ENCODE peak calls at places on chromosomes 3 and 15, in six cellular contexts. I is neural progenitor cell, F is PC-3, J is MM.1S, G is SK-N-SH, Y is HCT116. W is an unnamed sample.

GRCh38 chr3:32934150-32934742 is 17.2 kb upstream of the CCR4 start:
- DNase-seq in I (peak), F (peak), Y (peak), J (peak), G (peak), W (peak)

GRCh38 chr3:133494469-133494868 is 79.0 kb upstream of the CDV3 start:
- DNase-seq in J (no peak), F (no peak), I (peak), Y (no peak), G (no peak), W (peak)

GRCh38 chr15:68819451-68820204 is 1.1 kb downstream of the ANP32A start:
- DNase-seq in Y (no peak), G (peak), F (peak), I (peak), J (peak), W (peak)

GRCh38 chr3:11629716-11630115 is 14.0 kb downstream of the VGLL4 start:
- DNase-seq in G (no peak), J (no peak), F (no peak), Y (no peak), I (no peak), W (peak)

GRCh38 chr3:123790254-123791072 is 93.7 kb downstream of the MYLK start:
- DNase-seq in G (no peak), J (no peak), I (no peak), F (no peak), Y (no peak), W (peak)

GRCh38 chr3:114758828-114759709 is 388.0 kb downstream of the ZBTB20 start:
- DNase-seq in Y (no peak), J (no peak), I (no peak), F (no peak), G (peak), W (peak)

GRCh38 chr15:90497912-90498311 is 31.8 kb upstream of the CRTC3 start:
- DNase-seq in F (peak), G (no peak), J (no peak), Y (no peak), I (no peak), W (no peak)

GRCh38 chr15:98530570-98530969 is 117.8 kb upstream of the IGF1R start:
- DNase-seq in G (no peak), Y (no peak), F (no peak), J (no peak), I (no peak), W (no peak)

GRCh38 chr3:66107855-66108254 is 69.1 kb upstream of the MAGI1 start:
- DNase-seq in G (peak), J (no peak), I (no peak), F (no peak), Y (no peak), W (peak)

GRCh38 chr15:42576776-42577175 is 1.4 kb downstream of the STARD9 start:
- DNase-seq in G (peak), Y (no peak), F (no peak), J (peak), I (no peak), W (no peak)

GRCh38 chr15:68386587-68387287 is 45.2 kb downstream of the ITGA11 start:
- DNase-seq in F (no peak), Y (no peak), J (no peak), I (no peak), G (no peak), W (no peak)

GRCh38 chr3:53661480-53661879 is 167.1 kb downstream of the CACNA1D start:
- DNase-seq in Y (no peak), J (no peak), F (no peak), I (no peak), G (no peak), W (no peak)

GRCh38 chr3:122676759-122677158 is 3.9 kb upstream of the PARP14 start:
- DNase-seq in Y (no peak), I (no peak), G (peak), J (no peak), F (no peak), W (peak)

GRCh38 chr15:93477188-93477587 is 388.2 kb upstream of the RGMA start:
- DNase-seq in Y (no peak), J (no peak), G (no peak), I (peak), F (no peak), W (no peak)

GRCh38 chr3:94162700-94163099 is 99.8 kb downstream of the NSUN3 start:
- DNase-seq in J (no peak), I (no peak), G (no peak), Y (peak), F (peak), W (peak)

GRCh38 chr3:170839518-170840100 is 30.4 kb downstream of the RPL22L1 start:
- DNase-seq in Y (no peak), F (peak), I (no peak), J (no peak), G (no peak), W (no peak)
- H3K9ac ChIP-seq in Y (no peak), F (no peak), I (no peak), J (no peak), G (no peak), W (no peak)

GRCh38 chr3:29384640-29385039 is 103.8 kb downstream of the RBMS3 start:
- DNase-seq in J (no peak), I (peak), G (peak), Y (no peak), F (no peak), W (peak)
- TF ChIP-seq EZH2phosphoT487 in J (no peak), I (no peak), G (no peak), Y (no peak), F (no peak), W (peak)

GRCh38 chr3:107065094-107065861 is 312.0 kb upstream of the CCDC54 start:
- DNase-seq in I (no peak), J (no peak), Y (no peak), F (peak), G (peak), W (peak)

GRCh38 chr3:107063351-107063750 is 313.9 kb upstream of the CCDC54 start:
- DNase-seq in F (peak), Y (no peak), G (no peak), J (no peak), I (no peak), W (peak)

GRCh38 chr3:107064445-107065060 is 312.7 kb upstream of the CCDC54 start:
- DNase-seq in Y (peak), I (peak), G (peak), J (peak), F (peak), W (peak)

GRCh38 chr3:107067421-107067820 is 309.8 kb upstream of the CCDC54 start:
- DNase-seq in J (no peak), Y (no peak), F (no peak), I (no peak), G (no peak), W (no peak)

DNA sequence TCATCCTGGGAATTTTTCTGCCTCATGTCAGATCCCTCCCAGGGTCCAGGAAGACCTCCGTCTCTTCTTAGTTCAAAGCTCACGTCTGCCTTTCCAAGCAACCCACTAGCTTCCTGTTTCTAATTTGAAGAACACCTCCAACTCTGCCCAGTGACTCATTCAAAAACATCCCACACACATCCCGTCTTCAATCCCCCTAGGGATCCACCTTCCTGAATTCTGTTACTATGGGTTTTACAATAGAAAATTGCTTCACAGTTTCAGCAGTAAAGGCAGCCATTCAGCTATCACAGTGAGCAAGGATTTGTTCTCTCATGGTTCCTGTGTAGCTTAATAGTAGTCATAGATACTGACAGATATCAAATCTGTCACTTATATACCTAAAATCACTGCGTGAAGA is 308.3 kb upstream of the CCDC54 start:
- DNase-seq in Y (no peak), G (no peak), F (peak), J (no peak), I (no peak), W (peak)
- H3K9ac ChIP-seq in Y (no peak), G (peak), F (no peak), J (no peak), I (no peak), W (peak)

DNA sequence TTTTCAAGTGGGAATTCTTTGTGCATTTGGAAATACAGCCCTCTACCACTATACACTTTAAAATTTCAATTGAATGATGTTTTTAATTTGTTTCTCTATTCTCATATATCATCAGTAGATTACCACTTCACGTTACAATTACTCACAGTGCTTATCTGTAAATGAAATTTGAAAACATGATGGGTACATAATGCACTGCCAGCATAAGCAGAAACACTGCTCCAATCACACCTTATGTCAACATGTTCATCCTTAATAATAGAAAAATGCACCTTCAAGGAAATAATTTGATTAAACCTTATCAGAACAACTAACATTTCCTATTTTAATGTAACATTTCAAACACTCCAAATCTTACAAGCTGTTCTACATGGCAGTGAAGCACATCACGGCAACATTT is 718.4 kb downstream of the GBE1 start:
- DNase-seq in J (no peak), I (no peak), F (no peak), G (no peak), Y (no peak), W (no peak)
- TF ChIP-seq EZH2phosphoT487 in J (no peak), I (no peak), F (no peak), G (no peak), Y (no peak), W (no peak)

GRCh38 chr3:120276767-120277166 is 8.3 kb downstream of the GPR156 start:
- DNase-seq in J (no peak), F (peak), Y (no peak), G (no peak), I (no peak), W (no peak)

GRCh38 chr3:120275553-120276092 is 9.4 kb downstream of the GPR156 start:
- DNase-seq in I (no peak), F (no peak), Y (no peak), J (no peak), G (no peak), W (no peak)

GRCh38 chr3:120274739-120275167 is 10.3 kb downstream of the GPR156 start:
- DNase-seq in G (no peak), F (no peak), J (no peak), Y (no peak), I (no peak), W (no peak)

DNA sequence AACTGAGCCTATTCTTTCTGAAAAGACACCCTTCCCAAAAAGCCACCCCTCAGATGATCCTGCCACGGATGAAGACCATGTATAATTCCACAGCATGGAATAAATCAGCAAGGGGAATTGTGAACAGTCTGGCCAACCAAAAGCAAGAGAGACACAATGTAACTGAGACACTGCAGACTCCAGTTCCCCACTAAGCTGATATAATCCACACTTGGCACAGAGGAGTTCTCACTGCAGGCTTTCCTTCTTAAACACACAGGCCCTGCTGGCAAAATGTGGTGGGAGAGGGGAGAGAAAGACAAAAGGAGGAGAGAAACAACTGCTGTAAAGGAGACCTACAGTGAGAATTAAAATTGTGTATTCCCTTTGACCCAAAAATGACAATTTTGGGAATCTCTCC is 12.7 kb downstream of the GPR156 start:
- DNase-seq in G (no peak), F (no peak), J (no peak), I (peak), Y (no peak), W (no peak)
- H3K9ac ChIP-seq in G (no peak), F (no peak), J (no peak), I (no peak), Y (no peak), W (no peak)

GRCh38 chr15:100733088-100733487 is 130.7 kb downstream of the ASB7 start:
- DNase-seq in J (no peak), Y (no peak), G (peak), I (no peak), F (peak), W (peak)
- TF ChIP-seq EZH2phosphoT487 in J (no peak), Y (no peak), G (no peak), I (no peak), F (no peak), W (no peak)

DNA sequence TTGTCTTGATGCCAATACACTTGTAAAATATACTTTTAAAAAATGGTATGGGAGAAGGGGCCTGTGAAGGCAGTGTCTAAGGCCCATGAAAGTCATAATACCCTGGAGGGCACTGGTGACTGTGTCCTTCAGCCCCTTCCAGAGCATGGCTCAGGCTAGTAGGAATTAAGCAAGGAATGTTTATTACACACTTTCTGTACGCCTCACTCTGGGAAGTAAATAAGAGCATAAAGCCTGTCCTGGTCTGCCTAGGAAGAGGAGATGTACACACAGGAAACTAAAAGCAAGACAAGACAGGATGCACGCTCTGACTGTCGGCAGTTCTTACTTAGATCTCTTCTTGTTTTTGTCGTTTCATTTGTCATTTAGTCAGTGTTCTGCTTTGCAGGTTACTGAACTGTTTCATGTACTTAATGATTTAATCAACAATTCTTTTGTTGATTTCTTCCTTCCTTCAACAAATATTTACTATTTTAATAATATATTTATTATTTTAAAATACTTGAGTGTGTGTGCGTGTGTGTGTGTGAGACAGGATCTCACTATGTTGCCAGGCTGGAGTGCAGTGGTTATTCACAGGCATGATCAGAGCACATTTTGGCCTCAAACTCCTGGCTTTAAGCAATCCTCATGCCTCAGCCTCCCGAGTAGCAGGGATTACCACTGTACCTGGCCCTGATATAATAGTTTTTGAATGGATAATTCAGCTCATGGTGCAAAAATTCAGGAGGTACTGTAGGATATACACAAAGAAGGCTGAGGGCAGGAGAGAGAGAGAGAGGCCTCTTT is 9.0 kb upstream of the SMAD6 start:
- DNase-seq in F (no peak), G (no peak), Y (no peak), J (no peak), I (no peak), W (no peak)
- H3K9ac ChIP-seq in F (no peak), G (no peak), Y (no peak), J (no peak), I (no peak), W (no peak)

DNA sequence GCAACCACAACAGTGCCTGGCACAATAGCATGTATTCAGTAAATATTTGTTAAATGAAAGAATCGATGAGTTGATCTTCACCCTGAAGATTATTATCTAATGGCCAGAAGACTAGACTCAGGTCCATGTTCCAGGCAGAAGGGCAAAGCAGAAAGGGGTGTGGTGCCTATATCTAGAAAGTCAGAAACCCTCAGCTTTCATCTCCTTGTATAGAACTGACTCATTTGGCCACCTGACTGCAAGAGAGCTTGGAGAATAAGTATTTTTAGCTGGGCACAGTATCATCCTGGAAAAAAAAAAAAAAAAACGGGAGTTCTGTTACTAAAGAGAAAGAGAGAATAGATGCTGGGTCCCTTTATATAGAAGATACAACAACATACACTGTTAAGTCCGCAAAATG is 69.7 kb upstream of the SPRED1 start:
- DNase-seq in I (no peak), J (no peak), F (no peak), Y (no peak), G (no peak), W (no peak)
- TF ChIP-seq EZH2phosphoT487 in I (no peak), J (no peak), F (no peak), Y (no peak), G (no peak), W (no peak)

GRCh38 chr3:129316121-129317013 is 37.7 kb downstream of the HMCES start:
- DNase-seq in G (peak), Y (peak), J (peak), F (peak), I (peak), W (peak)

GRCh38 chr3:129315386-129315991 is 36.8 kb downstream of the HMCES start:
- DNase-seq in J (peak), Y (no peak), F (peak), I (peak), G (peak), W (peak)

GRCh38 chr3:129318921-129319320 is 40.3 kb downstream of the HMCES start:
- DNase-seq in G (no peak), J (no peak), I (no peak), F (no peak), Y (no peak), W (no peak)

GRCh38 chr3:129317876-129318275 is 39.2 kb downstream of the HMCES start:
- DNase-seq in J (peak), I (no peak), G (no peak), Y (no peak), F (no peak), W (no peak)

DNA sequence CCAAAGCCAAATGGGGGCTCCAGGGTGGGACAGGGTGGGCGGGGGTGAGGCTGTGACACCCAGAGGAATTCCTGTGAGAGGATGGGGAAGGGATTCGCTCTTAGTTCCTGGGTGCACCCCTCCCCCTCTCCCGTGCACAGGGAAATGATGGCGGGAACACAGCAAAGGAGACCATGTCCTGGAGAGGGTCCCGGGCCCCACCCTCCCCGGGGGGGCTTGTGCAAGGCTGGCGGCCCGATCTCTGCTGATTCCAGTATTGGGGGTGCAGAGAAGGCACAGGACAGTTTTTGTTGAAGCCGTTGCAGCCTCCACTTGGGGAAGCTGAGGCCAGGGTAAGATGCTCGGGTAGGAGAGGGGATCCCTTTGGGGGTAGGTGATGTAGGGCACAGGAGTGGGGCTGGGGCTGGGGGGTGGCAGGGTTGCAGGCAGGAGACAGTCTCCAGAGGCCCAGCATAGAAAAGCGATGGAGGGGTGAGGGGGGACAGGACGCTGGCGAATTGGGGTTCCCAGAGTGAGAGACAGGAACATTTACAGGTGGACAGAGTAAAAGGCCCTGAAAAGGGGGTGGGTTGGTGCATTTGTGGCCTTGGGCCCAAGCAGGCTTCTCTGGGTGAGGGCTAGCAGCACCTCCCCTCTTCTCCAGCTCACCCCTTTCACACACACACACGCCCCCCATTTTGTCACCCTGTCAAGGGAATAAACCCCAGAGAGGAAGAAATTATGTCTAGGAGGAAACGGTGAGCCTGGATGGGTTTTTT is 38.5 kb downstream of the HMCES start:
- DNase-seq in Y (no peak), G (peak), F (no peak), I (no peak), J (peak), W (no peak)
- H3K9ac ChIP-seq in Y (peak), G (peak), F (peak), I (peak), J (peak), W (peak)

W was measured in GM23248.